ENCODE peak calls at places on chromosomes 13 and 19, in four cellular contexts. W, N, F and S are unnamed samples.

GRCh38 chr19:38378866-38379265 is 4.5 kb downstream of the PSMD8 start:
- DNase-seq in F (no peak), W (no peak), N (no peak), S (no peak)

GRCh38 chr19:29086182-29086581 is 126.8 kb downstream of the UQCRFS1 start:
- DNase-seq in N (no peak), F (no peak), W (no peak), S (peak; percentile 39)

GRCh38 chr13:71609271-71609670 is 257.7 kb downstream of the DACH1 start:
- DNase-seq in N (no peak), F (no peak), W (no peak), S (no peak)

GRCh38 chr19:8265872-8266271 is 42.3 kb downstream of the CD320 start:
- DNase-seq in W (no peak), F (no peak), N (peak; percentile 6), S (no peak)

GRCh38 chr19:306151-306900 is 15.1 kb upstream of the PLPP2 start:
- DNase-seq in N (no peak), F (no peak), W (no peak), S (no peak)

GRCh38 chr19:10918359-10918758 is 10.1 kb downstream of the YIPF2 start:
- DNase-seq in N (no peak), W (no peak), F (no peak), S (no peak)

GRCh38 chr13:112105244-112105681 is 38.3 kb downstream of the SOX1 start:
- DNase-seq in W (no peak), N (no peak), F (no peak), S (no peak)

GRCh38 chr13:40344270-40345148 is 321.9 kb downstream of the FOXO1 start:
- DNase-seq in F (no peak), N (no peak), W (no peak), S (no peak)

GRCh38 chr13:45737571-45738002 is 35.5 kb downstream of the CBY2 start:
- DNase-seq in F (no peak), W (no peak), N (no peak), S (no peak)

GRCh38 chr13:38372818-38373217 is 23.2 kb downstream of the UFM1 start:
- DNase-seq in F (no peak), N (no peak), W (no peak), S (no peak)

GRCh38 chr13:38381840-38382239 is 32.2 kb downstream of the UFM1 start:
- DNase-seq in F (no peak), W (no peak), N (no peak), S (no peak)

DNA sequence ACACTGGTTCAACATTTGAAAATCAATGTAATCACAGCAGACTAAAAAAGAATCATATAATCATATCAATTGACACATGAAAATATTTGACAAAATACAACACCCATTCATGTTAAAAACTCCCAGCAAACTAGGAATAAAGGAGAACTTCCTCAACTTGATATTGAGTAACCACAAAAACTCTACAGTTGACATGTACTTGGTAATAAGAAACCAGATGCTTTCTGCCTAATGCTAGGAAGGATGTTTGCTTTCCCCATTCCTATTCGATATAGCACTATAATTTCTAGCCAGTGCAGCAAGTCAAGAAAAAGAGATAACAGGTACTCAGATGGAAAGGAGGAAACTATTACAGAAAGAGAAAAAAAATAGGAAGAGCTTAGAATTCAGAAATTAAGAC is 26.9 kb downstream of the UFM1 start:
- DNase-seq in N (no peak), F (no peak), W (no peak), S (no peak)
- H3K4me3 ChIP-seq in N (no peak overlapping the region), F (no peak overlapping the region), W (no peak overlapping the region), S (no peak overlapping the region)

GRCh38 chr19:41912899-41913475 is 15.3 kb downstream of the ERFL start:
- DNase-seq in N (no peak), W (no peak), F (no peak), S (no peak)

GRCh38 chr19:41911889-41912731 is 16.1 kb downstream of the ERFL start:
- DNase-seq in N (no peak), F (no peak), W (no peak), S (no peak)

GRCh38 chr19:41910240-41910991 is 17.8 kb downstream of the ERFL start:
- DNase-seq in F (no peak), W (no peak), N (no peak), S (no peak)

GRCh38 chr19:41909706-41910105 is 18.5 kb downstream of the ERFL start:
- DNase-seq in F (no peak), W (no peak), N (no peak), S (no peak)

GRCh38 chr19:41910992-41911888 is 17.0 kb downstream of the ERFL start:
- DNase-seq in N (no peak), F (no peak), W (no peak), S (no peak)
- H3K4me1 ChIP-seq in N (peaks cover 2% of the 10 kb centered on the region), F (no peaks in the 10 kb centered on the region), W (no peaks in the 10 kb centered on the region), S (peaks cover 3% of the 10 kb centered on the region)

GRCh38 chr19:6057651-6058365 is 52.5 kb downstream of the RFX2 start:
- DNase-seq in N (peak; percentile 66), W (no peak), F (no peak), S (no peak)
- H3K4me3 ChIP-seq in N (no peak overlapping the region), W (no peak overlapping the region), F (no peak overlapping the region), S (no peak overlapping the region)

GRCh38 chr19:6241056-6241455 is 38.7 kb downstream of the MLLT1 start:
- DNase-seq in F (no peak), N (no peak), W (no peak), S (no peak)
- H3K4me1 ChIP-seq in F (peaks cover 22% of the 10 kb centered on the region), N (peaks cover 7% of the 10 kb centered on the region), W (peaks cover 28% of the 10 kb centered on the region), S (peaks cover 61% of the 10 kb centered on the region)

DNA sequence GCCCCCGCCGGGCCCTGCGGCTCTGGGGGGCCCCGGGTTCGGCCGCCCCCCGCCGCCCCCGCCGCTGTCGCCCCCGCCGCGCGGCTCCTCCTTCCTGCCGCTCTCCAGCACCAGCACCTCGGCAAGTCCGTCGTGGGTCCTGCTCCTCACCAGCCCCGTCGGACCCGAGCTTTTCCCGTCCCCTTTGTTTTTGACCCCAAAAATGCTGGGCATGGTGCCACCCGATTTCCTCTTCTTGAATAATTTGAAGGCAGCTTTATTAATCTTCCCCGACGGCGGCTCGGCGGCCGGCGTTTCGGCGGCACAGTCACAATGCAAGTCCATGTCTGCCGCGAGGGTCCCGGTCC is 945 bp downstream of the AMER2 start:
- DNase-seq in F (no peak), N (no peak), W (no peak), S (no peak)
- H3K4me3 ChIP-seq in F (no peak overlapping the region), N (peak overlapping the region; percentile 40), W (no peak overlapping the region), S (peak overlapping the region; percentile 7)

DNA sequence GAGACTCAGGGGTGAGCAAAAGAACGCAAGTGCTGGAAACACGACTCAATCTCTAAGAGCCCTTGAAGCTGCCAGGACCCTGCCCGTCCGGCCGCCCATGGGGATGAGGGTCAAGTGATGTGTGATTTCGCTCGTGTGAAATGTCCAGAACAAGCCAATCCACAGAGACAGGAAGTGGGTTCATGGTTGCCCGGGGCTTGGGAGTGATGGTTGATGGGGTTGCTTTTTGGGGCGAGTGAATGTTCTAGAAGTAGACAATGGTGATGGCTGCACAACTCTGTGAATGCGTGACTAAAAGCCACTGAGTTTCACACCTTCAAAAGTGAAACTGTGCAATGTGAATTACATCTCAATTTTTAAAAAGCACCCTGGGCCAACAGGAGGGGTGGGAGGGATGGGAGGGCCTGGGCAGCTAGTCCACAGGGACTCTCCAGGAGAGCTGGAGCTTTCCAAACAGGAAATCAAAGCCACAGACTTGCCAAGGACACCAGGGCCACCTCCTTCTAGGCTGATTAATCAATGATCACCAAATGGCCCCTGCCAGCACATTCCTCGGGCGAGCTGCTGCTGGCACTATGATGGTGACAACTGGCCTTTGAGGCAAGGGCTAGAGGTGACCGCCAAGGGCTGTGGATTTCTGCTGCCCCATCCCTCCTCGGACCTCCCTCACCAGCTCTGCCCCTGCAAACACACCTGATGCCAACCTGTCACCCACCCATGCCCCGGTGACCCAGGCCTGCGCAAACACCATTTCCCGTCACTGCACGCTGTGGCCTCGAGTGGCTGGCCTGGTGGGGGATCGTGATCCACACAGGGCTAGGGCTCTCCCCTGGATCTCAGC is 14.0 kb downstream of the DPP9 start:
- DNase-seq in N (no peak), F (no peak), W (no peak), S (peak; percentile 72)
- H3K4me1 ChIP-seq in N (peaks cover 26% of the 10 kb centered on the region), F (no peaks in the 10 kb centered on the region), W (peaks cover 20% of the 10 kb centered on the region), S (peaks cover 67% of the 10 kb centered on the region)

GRCh38 chr13:20193924-20194631 is 1.3 kb upstream of the GJB2 start:
- DNase-seq in N (no peak), F (no peak), W (no peak), S (no peak)
- H3K4me3 ChIP-seq in N (peak overlapping the region; percentile 53), F (no peak overlapping the region), W (no peak overlapping the region), S (no peak overlapping the region)